ENCODE peak calls at places on chromosomes 16 and 17, in five cellular contexts. H is A549, G is GM23338, C is HepG2, T is K562. O is an unnamed sample.

GRCh38 chr17:9336817-9337216 is 238.8 kb downstream of the STX8 start:
- DNase-seq in H (no peak), G (no peak), C (no peak), T (no peak), O (peak)

GRCh38 chr17:65312718-65313382 is 175.7 kb downstream of the RGS9 start:
- DNase-seq in H (no peak), G (no peak), C (no peak), T (no peak), O (no peak)

GRCh38 chr17:2701996-2702741 is 9.4 kb downstream of the CLUH start:
- DNase-seq in H (no peak), G (peak), C (no peak), T (no peak), O (no peak)

GRCh38 chr16:11916524-11917285 is 949 bp upstream of the GSPT1 start:
- DNase-seq in H (peak), G (no peak), C (peak), T (peak), O (no peak)

GRCh38 chr17:37220609-37220953 is 155.2 kb upstream of the C17orf78 start:
- DNase-seq in H (no peak), G (peak), C (no peak), T (no peak), O (no peak)

GRCh38 chr17:2815781-2816185 is 19.5 kb downstream of the RAP1GAP2 start:
- DNase-seq in H (no peak), G (peak), C (no peak), T (no peak), O (no peak)

GRCh38 chr17:7307686-7308624 is 527 bp downstream of the EIF5A start:
- DNase-seq in H (peak), G (peak), C (no peak), T (peak), O (no peak)

GRCh38 chr16:8828541-8829165 is 31.0 kb downstream of the PMM2 start:
- DNase-seq in H (no peak), G (no peak), C (no peak), T (no peak), O (no peak)

GRCh38 chr17:14325618-14326167 is 24.8 kb downstream of the HS3ST3B1 start:
- DNase-seq in H (no peak), G (no peak), C (peak), T (no peak), O (no peak)

GRCh38 chr16:1180772-1181714 is 28.1 kb downstream of the CACNA1H start:
- DNase-seq in H (no peak), G (no peak), C (no peak), T (no peak), O (no peak)

GRCh38 chr16:1184980-1185379 is 32.1 kb downstream of the CACNA1H start:
- DNase-seq in H (no peak), G (no peak), C (no peak), T (no peak), O (no peak)

GRCh38 chr16:1183235-1183907 is 30.5 kb downstream of the CACNA1H start:
- DNase-seq in H (peak), G (no peak), C (no peak), T (no peak), O (no peak)

GRCh38 chr16:1181715-1182671 is 29.1 kb downstream of the CACNA1H start:
- DNase-seq in H (peak), G (no peak), C (peak), T (no peak), O (no peak)

GRCh38 chr16:1184156-1184868 is 31.4 kb downstream of the CACNA1H start:
- DNase-seq in H (no peak), G (no peak), C (peak), T (no peak), O (no peak)
- TF ChIP-seq JUNB in H (no peak), G (no peak), C (no peak), T (no peak), O (no peak)

GRCh38 chr16:77569406-77569805 is 134.6 kb upstream of the ADAMTS18 start:
- DNase-seq in H (no peak), G (no peak), C (no peak), T (no peak), O (no peak)

GRCh38 chr16:77562497-77562896 is 127.7 kb upstream of the ADAMTS18 start:
- DNase-seq in H (no peak), G (no peak), C (no peak), T (no peak), O (no peak)

GRCh38 chr16:77570574-77570973 is 135.7 kb upstream of the ADAMTS18 start:
- DNase-seq in H (no peak), G (no peak), C (no peak), T (no peak), O (no peak)

GRCh38 chr16:77564791-77565390 is 130.1 kb upstream of the ADAMTS18 start:
- DNase-seq in H (no peak), G (no peak), C (no peak), T (no peak), O (no peak)
- TF ChIP-seq JUNB in H (no peak), G (no peak), C (no peak), T (no peak), O (no peak)

GRCh38 chr17:64218066-64218465 is 45.0 kb downstream of the TEX2 start:
- DNase-seq in H (no peak), G (no peak), C (no peak), T (no peak), O (peak)
- TF ChIP-seq JUNB in H (no peak), G (no peak), C (no peak), T (no peak), O (peak)

GRCh38 chr16:86034421-86034919 is 135.5 kb downstream of the IRF8 start:
- DNase-seq in H (no peak), G (no peak), C (no peak), T (no peak), O (no peak)
- TF ChIP-seq JUNB in H (no peak), G (no peak), C (no peak), T (no peak), O (no peak)

GRCh38 chr17:52148288-52148968 is 10.1 kb downstream of the CA10 start:
- DNase-seq in H (no peak), G (no peak), C (no peak), T (no peak), O (no peak)

GRCh38 chr17:52148969-52149351 is 9.6 kb downstream of the CA10 start:
- DNase-seq in H (no peak), G (no peak), C (no peak), T (no peak), O (no peak)

GRCh38 chr17:52149626-52150025 is 8.9 kb downstream of the CA10 start:
- DNase-seq in H (no peak), G (no peak), C (no peak), T (no peak), O (no peak)

GRCh38 chr17:52147431-52147830 is 11.1 kb downstream of the CA10 start:
- DNase-seq in H (no peak), G (no peak), C (no peak), T (no peak), O (no peak)

GRCh38 chr17:52147872-52148271 is 10.6 kb downstream of the CA10 start:
- DNase-seq in H (no peak), G (no peak), C (no peak), T (no peak), O (no peak)
- TF ChIP-seq JUNB in H (no peak), G (no peak), C (no peak), T (no peak), O (no peak)

GRCh38 chr17:48644910-48645557 is 18.9 kb upstream of the HOXB9 start:
- DNase-seq in H (no peak), G (peak), C (no peak), T (no peak), O (no peak)

GRCh38 chr17:48647964-48648245 is 21.7 kb upstream of the HOXB9 start:
- DNase-seq in H (no peak), G (no peak), C (no peak), T (no peak), O (no peak)

GRCh38 chr17:48646183-48647102 is 20.3 kb upstream of the HOXB9 start:
- DNase-seq in H (peak), G (peak), C (no peak), T (peak), O (no peak)

GRCh38 chr17:48645639-48646182 is 19.6 kb upstream of the HOXB9 start:
- DNase-seq in H (no peak), G (no peak), C (no peak), T (no peak), O (no peak)

GRCh38 chr17:48647103-48647963 is 21.2 kb upstream of the HOXB9 start:
- DNase-seq in H (peak), G (peak), C (no peak), T (no peak), O (no peak)
- TF ChIP-seq JUNB in H (no peak), G (no peak), C (no peak), T (no peak), O (no peak)

GRCh38 chr16:81633147-81633619 is 145.9 kb upstream of the PLCG2 start:
- DNase-seq in H (no peak), G (peak), C (peak), T (no peak), O (no peak)
- TF ChIP-seq JUNB in H (no peak), G (peak), C (no peak), T (no peak), O (no peak)

GRCh38 chr16:4500283-4500682 is 24.1 kb downstream of the HMOX2 start:
- DNase-seq in H (peak), G (no peak), C (peak), T (no peak), O (no peak)
- TF ChIP-seq JUNB in H (no peak), G (no peak), C (no peak), T (no peak), O (no peak)

GRCh38 chr16:75761111-75761510 is 34.8 kb upstream of the CPHXL start:
- DNase-seq in H (no peak), G (no peak), C (no peak), T (no peak), O (no peak)

GRCh38 chr16:75762746-75763145 is 36.5 kb upstream of the CPHXL start:
- DNase-seq in H (no peak), G (no peak), C (no peak), T (no peak), O (no peak)

GRCh38 chr16:75763250-75763649 is 37.0 kb upstream of the CPHXL start:
- DNase-seq in H (no peak), G (peak), C (no peak), T (no peak), O (no peak)

GRCh38 chr16:75758215-75758614 is 31.9 kb upstream of the CPHXL start:
- DNase-seq in H (no peak), G (no peak), C (no peak), T (no peak), O (no peak)

GRCh38 chr16:75760018-75760519 is 33.8 kb upstream of the CPHXL start:
- DNase-seq in H (no peak), G (no peak), C (no peak), T (no peak), O (no peak)
- TF ChIP-seq JUNB in H (no peak), G (no peak), C (no peak), T (no peak), O (no peak)

DNA sequence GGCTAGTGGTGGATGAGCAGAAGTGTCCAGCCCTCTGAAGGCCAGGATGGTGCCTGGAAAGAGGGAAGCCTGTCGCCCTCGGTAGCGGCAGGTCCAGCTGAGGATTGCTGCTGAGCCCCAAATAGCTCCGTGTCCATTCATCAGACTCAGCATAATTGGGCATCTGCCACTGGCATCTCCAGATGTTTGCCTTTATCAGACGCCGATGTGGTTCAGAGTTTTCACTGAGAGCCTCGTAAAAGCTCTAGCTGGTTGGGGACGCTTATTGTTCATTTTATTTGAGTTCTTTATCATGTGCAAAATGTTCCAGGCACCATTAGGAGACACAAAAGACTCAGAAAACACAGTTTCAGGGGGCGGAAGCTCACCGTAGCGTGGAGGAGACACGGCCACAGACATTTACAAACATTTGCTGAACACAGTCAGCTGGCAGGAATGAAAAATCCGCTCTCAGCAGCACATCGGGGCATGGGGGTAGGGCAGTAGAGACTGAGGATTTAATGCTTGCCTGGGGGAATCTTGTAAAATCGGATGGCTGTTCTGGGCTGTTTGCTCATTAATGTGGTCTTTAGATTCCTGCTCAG is 41.8 kb downstream of the SMPD3 start:
- DNase-seq in H (no peak), G (no peak), C (no peak), T (no peak), O (no peak)
- TF ChIP-seq JUNB in H (no peak), G (no peak), C (no peak), T (no peak), O (no peak)

O was measured in GM12878.